ENCODE peak calls at places on chromosomes 11 and 22, in eight cellular contexts. E is fibroblast of the aortic adventitia, U is sigmoid colon, P is ovary, S is nephron progenitor cell, J is NB4, D is fibroblast of pulmonary artery, O is GM20000. M is an unnamed sample.

GRCh38 chr11:117332843-117333242 is 5.2 kb downstream of the CEP164 start:
- DNase-seq in E (no peak), U (no peak), P (no peak), S (no peak), J (no peak), D (no peak), O (no peak), M (no peak)

GRCh38 chr11:17651061-17651460 is 68.3 kb upstream of the MYOD1 start:
- DNase-seq in E (no peak), U (no peak), P (no peak), S (no peak), J (no peak), D (no peak), O (peak), M (peak)

GRCh38 chr22:24741769-24742168 is 32.8 kb downstream of the PIWIL3 start:
- DNase-seq in E (no peak), U (no peak), P (no peak), S (no peak), J (no peak), D (no peak), O (no peak), M (no peak)

GRCh38 chr11:33829430-33830141 is 55.3 kb upstream of the FBXO3 start:
- DNase-seq in E (peak), U (no peak), P (peak), S (peak), J (peak), D (peak), O (peak), M (peak)

GRCh38 chr11:24587655-24588054 is 90.8 kb downstream of the LUZP2 start:
- DNase-seq in E (peak), U (no peak), P (no peak), S (no peak), J (no peak), D (peak), O (no peak), M (no peak)

GRCh38 chr22:24106385-24107381 is 74.6 kb upstream of the SUSD2 start:
- DNase-seq in E (peak), U (no peak), P (peak), S (no peak), J (peak), D (no peak), O (peak), M (peak)

GRCh38 chr11:65398362-65398910 is 12.0 kb downstream of the FRMD8 start:
- DNase-seq in E (no peak), U (no peak), P (no peak), S (no peak), J (no peak), D (no peak), O (no peak), M (no peak)

GRCh38 chr11:2541881-2542361 is 97.1 kb downstream of the KCNQ1 start:
- DNase-seq in E (no peak), U (peak), P (no peak), S (no peak), J (no peak), D (no peak), O (no peak), M (no peak)

GRCh38 chr11:130653838-130654601 is 205.6 kb downstream of the ADAMTS15 start:
- DNase-seq in E (peak), U (peak), P (no peak), S (peak), J (no peak), D (peak), O (no peak), M (no peak)

GRCh38 chr22:47620391-47620790 is 857.9 kb downstream of the TBC1D22A start:
- DNase-seq in E (no peak), U (peak), P (no peak), S (no peak), J (no peak), D (no peak), O (no peak), M (no peak)

GRCh38 chr11:7167976-7168740 is 79.4 kb downstream of the RBMXL2 start:
- DNase-seq in E (peak), U (no peak), P (no peak), S (no peak), J (no peak), D (no peak), O (no peak), M (no peak)
- TF ChIP-seq CTCF in E (no peak), U (no peak), P (no peak), S (no peak), J (no peak), D (no peak), O (no peak), M (no peak)

DNA sequence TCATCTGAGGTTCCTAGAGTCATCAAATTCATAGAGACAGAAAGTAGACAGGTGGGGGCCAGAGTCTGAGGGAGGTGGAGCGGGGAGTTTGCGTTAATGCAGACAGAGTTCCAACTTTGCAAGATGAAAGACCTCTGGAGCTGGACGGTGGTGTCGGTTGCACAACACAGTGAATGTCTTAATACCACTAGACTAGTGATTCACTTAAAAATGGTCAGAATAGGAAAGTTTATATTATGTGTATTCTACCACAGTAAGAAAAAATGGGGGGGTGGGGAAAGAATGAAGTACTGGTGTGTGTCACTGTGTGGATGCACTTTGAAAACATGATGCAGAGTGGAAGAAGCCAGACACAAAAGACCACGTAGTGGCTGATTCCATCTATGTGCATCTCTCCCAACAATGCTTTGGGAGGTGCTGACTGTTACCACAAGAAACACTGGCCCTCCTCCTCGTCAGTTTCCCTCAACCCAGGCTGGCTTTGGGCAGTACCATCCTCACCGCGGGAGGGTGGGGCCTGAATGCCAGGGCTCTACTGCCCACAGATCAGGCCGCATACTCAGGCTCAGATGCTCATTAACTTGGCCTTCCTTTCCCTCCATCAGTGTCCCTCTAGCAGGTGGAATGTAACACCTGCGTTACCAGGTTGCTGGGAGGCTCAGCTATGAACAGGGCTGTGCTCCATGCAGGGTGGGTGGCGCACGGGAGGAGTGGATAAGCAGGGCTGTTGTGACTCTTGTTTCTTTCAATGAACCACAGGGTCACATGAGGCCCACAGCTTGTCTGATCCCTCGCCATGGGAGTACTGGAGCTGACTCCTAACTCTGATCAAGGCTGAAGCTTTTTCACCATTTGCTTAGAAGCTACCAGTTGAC is 297.0 kb downstream of the CTTN start:
- DNase-seq in E (no peak), U (no peak), P (no peak), S (no peak), J (no peak), D (no peak), O (no peak), M (no peak)
- TF ChIP-seq CTCF in E (no peak), U (no peak), P (no peak), S (no peak), J (no peak), D (no peak), O (no peak), M (no peak)

GRCh38 chr11:95919514-95919913 is 4.4 kb downstream of the MTMR2 start:
- DNase-seq in E (no peak), U (no peak), P (no peak), S (no peak), J (no peak), D (no peak), O (no peak), M (no peak)

GRCh38 chr11:95917188-95918036 is 6.5 kb downstream of the MTMR2 start:
- DNase-seq in E (peak), U (no peak), P (no peak), S (no peak), J (no peak), D (peak), O (no peak), M (no peak)

GRCh38 chr11:95918720-95919119 is 5.2 kb downstream of the MTMR2 start:
- DNase-seq in E (no peak), U (no peak), P (no peak), S (no peak), J (no peak), D (no peak), O (no peak), M (no peak)

GRCh38 chr11:95916049-95916448 is 7.9 kb downstream of the MTMR2 start:
- DNase-seq in E (no peak), U (no peak), P (no peak), S (no peak), J (no peak), D (no peak), O (no peak), M (no peak)

GRCh38 chr11:95918056-95918455 is 5.9 kb downstream of the MTMR2 start:
- DNase-seq in E (no peak), U (no peak), P (no peak), S (no peak), J (no peak), D (no peak), O (no peak), M (no peak)
- TF ChIP-seq CTCF in E (no peak), U (no peak), P (no peak), S (no peak), J (no peak), D (no peak), O (no peak), M (no peak)

GRCh38 chr11:134592391-134592990 is 180.4 kb upstream of the B3GAT1 start:
- DNase-seq in E (no peak), U (no peak), P (no peak), S (peak), J (peak), D (peak), O (peak), M (no peak)
- TF ChIP-seq CTCF in E (peak), U (no peak), P (no peak), S (peak), J (peak), D (peak), O (peak), M (peak)

GRCh38 chr11:75815345-75815983 is 454 bp downstream of the UVRAG start:
- DNase-seq in E (peak), U (peak), P (no peak), S (peak), J (peak), D (peak), O (peak), M (no peak)

GRCh38 chr11:75813622-75814039 is 1.4 kb upstream of the UVRAG start:
- DNase-seq in E (no peak), U (no peak), P (no peak), S (no peak), J (no peak), D (peak), O (no peak), M (no peak)

GRCh38 chr11:75813126-75813525 is 1.9 kb upstream of the UVRAG start:
- DNase-seq in E (no peak), U (no peak), P (no peak), S (no peak), J (no peak), D (no peak), O (no peak), M (peak)

GRCh38 chr11:75814369-75814685 is 683 bp upstream of the UVRAG start:
- DNase-seq in E (no peak), U (no peak), P (no peak), S (no peak), J (no peak), D (no peak), O (no peak), M (no peak)

DNA sequence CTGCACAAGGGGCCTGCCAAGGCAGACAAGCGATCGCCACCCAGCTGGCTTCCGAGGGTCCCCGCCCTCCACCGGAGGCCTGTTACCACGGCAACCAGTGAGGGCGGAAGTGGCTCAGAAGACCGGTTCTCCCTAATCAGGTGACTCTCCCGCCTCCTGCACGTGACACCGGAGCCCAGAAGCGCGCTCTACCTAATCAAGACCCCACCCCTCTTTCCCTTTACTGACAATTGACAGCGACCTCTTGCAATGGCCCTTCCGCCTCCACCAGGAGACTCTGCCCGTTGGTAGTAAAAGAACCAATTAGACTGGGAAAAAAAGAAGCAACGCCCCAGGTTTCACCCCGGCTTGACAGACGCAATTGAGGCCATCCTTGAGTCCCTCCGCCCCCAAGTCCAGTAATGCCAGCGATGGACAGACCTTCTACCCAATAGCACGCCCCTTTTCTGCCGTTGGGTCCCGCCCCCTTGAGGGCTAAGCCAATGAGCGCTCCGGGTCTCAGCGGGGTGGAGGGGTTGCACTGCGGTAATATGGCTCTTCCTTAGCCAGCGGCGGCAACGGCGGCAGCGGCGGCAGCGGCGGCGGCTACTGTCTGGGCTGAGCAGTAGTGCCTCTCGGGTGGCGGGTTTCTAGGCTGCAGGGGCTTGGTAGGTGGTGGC is at the start of gene UVRAG:
- DNase-seq in E (peak), U (peak), P (peak), S (peak), J (peak), D (peak), O (peak), M (peak)
- TF ChIP-seq CTCF in E (peak), U (peak), P (no peak), S (no peak), J (no peak), D (no peak), O (no peak), M (no peak)

GRCh38 chr22:19105456-19105855 is 16.8 kb downstream of the DGCR2 start:
- DNase-seq in E (no peak), U (peak), P (no peak), S (no peak), J (no peak), D (no peak), O (no peak), M (no peak)

GRCh38 chr22:19107730-19108074 is 14.5 kb downstream of the DGCR2 start:
- DNase-seq in E (peak), U (no peak), P (no peak), S (no peak), J (no peak), D (no peak), O (no peak), M (no peak)

GRCh38 chr22:19103881-19104821 is 18.1 kb downstream of the DGCR2 start:
- DNase-seq in E (peak), U (peak), P (no peak), S (no peak), J (no peak), D (no peak), O (no peak), M (no peak)

GRCh38 chr22:19106886-19107729 is 15.1 kb downstream of the DGCR2 start:
- DNase-seq in E (no peak), U (no peak), P (no peak), S (no peak), J (no peak), D (no peak), O (no peak), M (no peak)

GRCh38 chr22:19105867-19106802 is 16.1 kb downstream of the DGCR2 start:
- DNase-seq in E (no peak), U (peak), P (no peak), S (no peak), J (peak), D (no peak), O (no peak), M (no peak)
- TF ChIP-seq CTCF in E (peak), U (no peak), P (no peak), S (peak), J (peak), D (peak), O (no peak), M (peak)